ENCODE peak calls at places on chromosomes 11 and 22, in seven cellular contexts. W is HepG2, T is SK-N-SH, Q is K562, I is H1, N is GM12892, H is GM12878. O is an unnamed sample.

GRCh38 chr11:73342633-73343032 is 33.6 kb upstream of the RELT start:
- DNase-seq in W (no peak), T (peak; percentile 86), Q (no peak), I (no peak), N (no peak), H (no peak), O (no peak)

GRCh38 chr22:28116261-28116673 is 197.2 kb upstream of the PITPNB start:
- DNase-seq in W (no peak), T (no peak), Q (no peak), I (no peak), N (no peak), H (no peak), O (no peak)

GRCh38 chr11:94450061-94450460 is 43.6 kb downstream of the MRE11 start:
- DNase-seq in W (no peak), T (no peak), Q (no peak), I (no peak), N (no peak), H (no peak), O (no peak)

GRCh38 chr11:27720277-27720830 is 20.1 kb upstream of the BDNF start:
- DNase-seq in W (no peak), T (peak; percentile 62), Q (peak; percentile 59), I (peak; percentile 86), N (no peak), H (no peak), O (no peak)

GRCh38 chr22:24985824-24986214 is 33.3 kb downstream of the KIAA1671 start:
- DNase-seq in W (peak; percentile 46), T (no peak), Q (no peak), I (no peak), N (no peak), H (no peak), O (no peak)

GRCh38 chr11:35218956-35219355 is 80.0 kb downstream of the CD44 start:
- DNase-seq in W (no peak), T (no peak), Q (no peak), I (no peak), N (no peak), H (no peak), O (no peak)

GRCh38 chr22:41576877-41577276 is 12.8 kb downstream of the PMM1 start:
- DNase-seq in W (peak; percentile 82), T (peak; percentile 58), Q (peak; percentile 72), I (peak; percentile 85), N (peak; percentile 50), H (no peak), O (peak; percentile 66)

GRCh38 chr22:36180038-36180880 is 19.7 kb upstream of the APOL3 start:
- DNase-seq in W (peak; percentile 56), T (peak; percentile 67), Q (peak; percentile 70), I (peak; percentile 94), N (peak; percentile 66), H (no peak), O (peak; percentile 71)

GRCh38 chr11:76772783-76773106 is 10.4 kb upstream of the TSKU start:
- DNase-seq in W (no peak), T (no peak), Q (no peak), I (no peak), N (no peak), H (no peak), O (no peak)

GRCh38 chr22:49081926-49082325 is 745.7 kb downstream of the BRD1 start:
- DNase-seq in W (no peak), T (no peak), Q (no peak), I (no peak), N (no peak), H (no peak), O (no peak)

GRCh38 chr22:49079027-49079725 is 748.5 kb downstream of the BRD1 start:
- DNase-seq in W (no peak), T (no peak), Q (no peak), I (no peak), N (no peak), H (no peak), O (no peak)

GRCh38 chr22:49079743-49080500 is 747.8 kb downstream of the BRD1 start:
- DNase-seq in W (no peak), T (no peak), Q (no peak), I (no peak), N (no peak), H (no peak), O (no peak)

GRCh38 chr22:49081261-49081666 is 746.4 kb downstream of the BRD1 start:
- DNase-seq in W (no peak), T (no peak), Q (no peak), I (no peak), N (no peak), H (no peak), O (no peak)

GRCh38 chr22:49080631-49081030 is 747.0 kb downstream of the BRD1 start:
- DNase-seq in W (no peak), T (no peak), Q (no peak), I (no peak), N (no peak), H (no peak), O (no peak)
- TF ChIP-seq TAF1 in W (no peak), T (no peak), Q (no peak), I (no peak), N (no peak), H (no peak), O (no peak)

GRCh38 chr22:22062306-22062793 is 79.8 kb upstream of the TOP3B start:
- DNase-seq in W (no peak), T (no peak), Q (no peak), I (no peak), N (no peak), H (no peak), O (no peak)
- TF ChIP-seq TAF1 in W (no peak), T (no peak), Q (no peak), I (no peak), N (no peak), H (no peak), O (no peak)

DNA sequence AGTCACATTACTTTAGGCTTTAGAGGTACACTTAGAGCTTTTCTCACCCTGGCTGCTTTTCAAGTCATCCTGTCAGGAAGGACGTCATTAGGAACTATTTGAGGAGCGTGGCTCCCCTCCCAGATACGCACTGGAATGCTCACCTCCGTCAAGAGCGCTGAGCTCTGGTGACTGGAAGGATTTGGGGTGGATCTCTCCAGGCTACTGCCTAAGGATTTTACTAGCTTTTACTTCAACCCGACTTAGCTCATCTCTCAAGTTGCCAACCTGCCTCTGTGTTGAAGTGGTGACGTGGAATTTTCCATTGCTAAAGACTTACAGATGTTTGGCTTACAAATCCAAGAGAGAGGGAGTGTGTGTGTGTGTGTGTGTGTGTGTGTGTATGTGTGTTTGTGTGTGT is 355.3 kb upstream of the CCDC90B start:
- DNase-seq in W (no peak), T (no peak), Q (no peak), I (no peak), N (no peak), H (no peak), O (no peak)
- TF ChIP-seq TAF1 in W (no peak), T (no peak), Q (no peak), I (no peak), N (no peak), H (no peak), O (no peak)

GRCh38 chr11:67636962-67637361 is 2.6 kb downstream of the TBX10 start:
- DNase-seq in W (no peak), T (no peak), Q (no peak), I (no peak), N (no peak), H (no peak), O (no peak)

GRCh38 chr11:67639438-67639859 is at the start of gene TBX10:
- DNase-seq in W (no peak), T (no peak), Q (no peak), I (peak; percentile 45), N (peak; percentile 16), H (no peak), O (no peak)

GRCh38 chr11:67640021-67640757 is 626 bp upstream of the TBX10 start:
- DNase-seq in W (peak; percentile 55), T (peak; percentile 87), Q (peak; percentile 73), I (peak; percentile 89), N (peak; percentile 77), H (no peak), O (no peak)

GRCh38 chr11:67640758-67641113 is 1.2 kb upstream of the TBX10 start:
- DNase-seq in W (no peak), T (no peak), Q (no peak), I (no peak), N (no peak), H (no peak), O (no peak)

GRCh38 chr11:67638535-67639437 is 777 bp downstream of the TBX10 start:
- DNase-seq in W (no peak), T (no peak), Q (no peak), I (no peak), N (no peak), H (no peak), O (no peak)
- TF ChIP-seq TAF1 in W (no peak), T (no peak), Q (no peak), I (no peak), N (no peak), H (no peak), O (no peak)